ENCODE peak calls at places on chromosomes 11 and 22, in ten cellular contexts. One of them, this sample, is unnamed.

GRCh38 chr11:236774-237767 is at the start of gene PSMD13:
- DNase-seq in ovary: peak; percentile 82
- DNase-seq in GM12865: peak; percentile 89
- DNase-seq in astrocyte of the cerebellum: peak; percentile 49
- DNase-seq in choroid plexus epithelial cell: peak; percentile 85
- DNase-seq in spleen: peak; percentile 97
- DNase-seq in aorta: peak; percentile 96
- DNase-seq in mesenchymal stem cell: peak; percentile 90
- DNase-seq in heart left ventricle: peak; percentile 90
- DNase-seq in OCI-LY7: peak; percentile 89
- DNase-seq in this sample: peak; percentile 88

GRCh38 chr11:64925536-64926449 is 1.3 kb downstream of the PPP2R5B start:
- DNase-seq in ovary: no peak
- DNase-seq in GM12865: no peak
- DNase-seq in astrocyte of the cerebellum: no peak
- DNase-seq in choroid plexus epithelial cell: no peak
- DNase-seq in spleen: no peak
- DNase-seq in aorta: peak; percentile 78
- DNase-seq in mesenchymal stem cell: no peak
- DNase-seq in heart left ventricle: no peak
- DNase-seq in OCI-LY7: no peak
- DNase-seq in this sample: no peak

GRCh38 chr11:46161201-46161600 is 39.9 kb upstream of the PHF21A start:
- DNase-seq in ovary: no peak
- DNase-seq in GM12865: no peak
- DNase-seq in astrocyte of the cerebellum: no peak
- DNase-seq in choroid plexus epithelial cell: no peak
- DNase-seq in spleen: no peak
- DNase-seq in aorta: no peak
- DNase-seq in mesenchymal stem cell: no peak
- DNase-seq in heart left ventricle: no peak
- DNase-seq in OCI-LY7: no peak
- DNase-seq in this sample: no peak

GRCh38 chr22:27487600-27488450 is 313.7 kb downstream of the MN1 start:
- DNase-seq in ovary: no peak
- DNase-seq in GM12865: no peak
- DNase-seq in astrocyte of the cerebellum: peak; percentile 53
- DNase-seq in choroid plexus epithelial cell: peak; percentile 71
- DNase-seq in spleen: no peak
- DNase-seq in aorta: no peak
- DNase-seq in mesenchymal stem cell: peak; percentile 29
- DNase-seq in heart left ventricle: no peak
- DNase-seq in OCI-LY7: no peak
- DNase-seq in this sample: no peak

GRCh38 chr11:68480193-68480592 is 19.6 kb downstream of the PPP6R3 start:
- DNase-seq in ovary: no peak
- DNase-seq in GM12865: no peak
- DNase-seq in astrocyte of the cerebellum: no peak
- DNase-seq in choroid plexus epithelial cell: no peak
- DNase-seq in spleen: no peak
- DNase-seq in aorta: no peak
- DNase-seq in mesenchymal stem cell: no peak
- DNase-seq in heart left ventricle: no peak
- DNase-seq in OCI-LY7: no peak
- DNase-seq in this sample: no peak

GRCh38 chr11:7907121-7907520 is 23.9 kb downstream of the OR10A6 start:
- DNase-seq in ovary: no peak
- DNase-seq in GM12865: no peak
- DNase-seq in astrocyte of the cerebellum: no peak
- DNase-seq in choroid plexus epithelial cell: no peak
- DNase-seq in spleen: no peak
- DNase-seq in aorta: no peak
- DNase-seq in mesenchymal stem cell: no peak
- DNase-seq in heart left ventricle: no peak
- DNase-seq in OCI-LY7: no peak
- DNase-seq in this sample: no peak

GRCh38 chr22:38728899-38729796 is 23.4 kb downstream of the GTPBP1 start:
- DNase-seq in ovary: no peak
- DNase-seq in GM12865: no peak
- DNase-seq in astrocyte of the cerebellum: no peak
- DNase-seq in choroid plexus epithelial cell: peak; percentile 63
- DNase-seq in spleen: peak; percentile 48
- DNase-seq in aorta: peak; percentile 63
- DNase-seq in mesenchymal stem cell: no peak
- DNase-seq in heart left ventricle: no peak
- DNase-seq in OCI-LY7: no peak
- DNase-seq in this sample: no peak

GRCh38 chr11:133952199-133953190 is 4.3 kb downstream of the IGSF9B start:
- DNase-seq in ovary: no peak
- DNase-seq in GM12865: no peak
- DNase-seq in astrocyte of the cerebellum: no peak
- DNase-seq in choroid plexus epithelial cell: no peak
- DNase-seq in spleen: no peak
- DNase-seq in aorta: no peak
- DNase-seq in mesenchymal stem cell: no peak
- DNase-seq in heart left ventricle: peak; percentile 69
- DNase-seq in OCI-LY7: no peak
- DNase-seq in this sample: no peak

GRCh38 chr11:11218287-11218986 is 134.6 kb downstream of the CSNK2A3 start:
- DNase-seq in ovary: no peak
- DNase-seq in GM12865: peak; percentile 18
- DNase-seq in astrocyte of the cerebellum: no peak
- DNase-seq in choroid plexus epithelial cell: no peak
- DNase-seq in spleen: no peak
- DNase-seq in aorta: no peak
- DNase-seq in mesenchymal stem cell: no peak
- DNase-seq in heart left ventricle: peak; percentile 68
- DNase-seq in OCI-LY7: peak; percentile 79
- DNase-seq in this sample: no peak

GRCh38 chr11:33747969-33748368 is 11.7 kb upstream of the CD59 start:
- DNase-seq in ovary: no peak
- DNase-seq in GM12865: no peak
- DNase-seq in astrocyte of the cerebellum: peak; percentile 55
- DNase-seq in choroid plexus epithelial cell: peak; percentile 63
- DNase-seq in spleen: no peak
- DNase-seq in aorta: no peak
- DNase-seq in mesenchymal stem cell: peak; percentile 52
- DNase-seq in heart left ventricle: no peak
- DNase-seq in OCI-LY7: no peak
- DNase-seq in this sample: no peak

GRCh38 chr11:65982824-65983588 is 19.0 kb downstream of the EIF1AD start:
- DNase-seq in ovary: no peak
- DNase-seq in GM12865: no peak
- DNase-seq in astrocyte of the cerebellum: no peak
- DNase-seq in choroid plexus epithelial cell: no peak
- DNase-seq in spleen: no peak
- DNase-seq in aorta: no peak
- DNase-seq in mesenchymal stem cell: no peak
- DNase-seq in heart left ventricle: no peak
- DNase-seq in OCI-LY7: no peak
- DNase-seq in this sample: no peak

GRCh38 chr11:75262436-75262835 is 21.9 kb downstream of the TPBGL start:
- DNase-seq in ovary: peak; percentile 5
- DNase-seq in GM12865: no peak
- DNase-seq in astrocyte of the cerebellum: no peak
- DNase-seq in choroid plexus epithelial cell: no peak
- DNase-seq in spleen: no peak
- DNase-seq in aorta: peak; percentile 33
- DNase-seq in mesenchymal stem cell: no peak
- DNase-seq in heart left ventricle: no peak
- DNase-seq in OCI-LY7: no peak
- DNase-seq in this sample: no peak

GRCh38 chr11:86632499-86633269 is 39.7 kb downstream of the ME3 start:
- DNase-seq in ovary: peak; percentile 33
- DNase-seq in GM12865: peak; percentile 26
- DNase-seq in astrocyte of the cerebellum: peak; percentile 86
- DNase-seq in choroid plexus epithelial cell: peak; percentile 94
- DNase-seq in spleen: no peak
- DNase-seq in aorta: peak; percentile 85
- DNase-seq in mesenchymal stem cell: peak; percentile 99
- DNase-seq in heart left ventricle: no peak
- DNase-seq in OCI-LY7: no peak
- DNase-seq in this sample: peak; percentile 72

GRCh38 chr11:14973621-14974020 is 1.5 kb upstream of the CALCA start:
- DNase-seq in ovary: no peak
- DNase-seq in GM12865: peak; percentile 41
- DNase-seq in astrocyte of the cerebellum: no peak
- DNase-seq in choroid plexus epithelial cell: peak; percentile 22
- DNase-seq in spleen: peak; percentile 77
- DNase-seq in aorta: peak; percentile 79
- DNase-seq in mesenchymal stem cell: peak; percentile 12
- DNase-seq in heart left ventricle: peak; percentile 23
- DNase-seq in OCI-LY7: no peak
- DNase-seq in this sample: no peak

GRCh38 chr11:111435046-111435698 is 56.1 kb upstream of the POU2AF1 start:
- DNase-seq in ovary: no peak
- DNase-seq in GM12865: no peak
- DNase-seq in astrocyte of the cerebellum: no peak
- DNase-seq in choroid plexus epithelial cell: no peak
- DNase-seq in spleen: no peak
- DNase-seq in aorta: no peak
- DNase-seq in mesenchymal stem cell: no peak
- DNase-seq in heart left ventricle: no peak
- DNase-seq in OCI-LY7: no peak
- DNase-seq in this sample: no peak
- H3K4me3 ChIP-seq in ovary: no peak overlapping the region
- H3K4me3 ChIP-seq in GM12865: no peak overlapping the region
- H3K4me3 ChIP-seq in astrocyte of the cerebellum: no peak overlapping the region
- H3K4me3 ChIP-seq in choroid plexus epithelial cell: no peak overlapping the region
- H3K4me3 ChIP-seq in spleen: no peak overlapping the region
- H3K4me3 ChIP-seq in aorta: no peak overlapping the region
- H3K4me3 ChIP-seq in mesenchymal stem cell: no peak overlapping the region
- H3K4me3 ChIP-seq in heart left ventricle: no peak overlapping the region
- H3K4me3 ChIP-seq in OCI-LY7: no peak overlapping the region
- H3K4me3 ChIP-seq in this sample: no peak overlapping the region

DNA sequence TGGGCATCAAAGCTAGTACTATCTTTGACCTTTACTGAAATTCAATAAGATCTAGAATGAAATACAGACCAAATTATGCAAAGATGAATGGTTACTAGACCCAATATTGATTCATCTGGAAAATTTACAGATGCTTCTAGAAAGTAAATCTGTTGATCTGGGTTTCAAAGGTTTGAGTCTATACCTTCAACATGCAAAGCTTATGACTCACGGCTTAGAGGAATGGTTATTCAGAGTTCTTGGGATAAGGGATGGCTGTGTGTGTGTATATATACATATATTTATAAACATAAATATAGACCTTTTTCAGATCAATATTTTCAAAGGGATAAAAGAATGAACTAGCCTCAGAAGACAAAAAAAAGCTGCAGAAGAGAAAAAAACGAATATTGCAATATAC is 1.3 kb downstream of the SPTY2D1 start:
- DNase-seq in ovary: no peak
- DNase-seq in GM12865: no peak
- DNase-seq in astrocyte of the cerebellum: no peak
- DNase-seq in choroid plexus epithelial cell: no peak
- DNase-seq in spleen: no peak
- DNase-seq in aorta: no peak
- DNase-seq in mesenchymal stem cell: no peak
- DNase-seq in heart left ventricle: no peak
- DNase-seq in OCI-LY7: no peak
- DNase-seq in this sample: no peak
- H3K4me3 ChIP-seq in ovary: no peak overlapping the region
- H3K4me3 ChIP-seq in GM12865: peak overlapping the region; percentile 95
- H3K4me3 ChIP-seq in astrocyte of the cerebellum: peak overlapping the region; percentile 99
- H3K4me3 ChIP-seq in choroid plexus epithelial cell: peak overlapping the region; percentile 76
- H3K4me3 ChIP-seq in spleen: peak overlapping the region; percentile 98
- H3K4me3 ChIP-seq in aorta: peak overlapping the region; percentile 84
- H3K4me3 ChIP-seq in mesenchymal stem cell: peak overlapping the region; percentile 96
- H3K4me3 ChIP-seq in heart left ventricle: no peak overlapping the region
- H3K4me3 ChIP-seq in OCI-LY7: peak overlapping the region; percentile 90
- H3K4me3 ChIP-seq in this sample: peak overlapping the region; percentile 98

DNA sequence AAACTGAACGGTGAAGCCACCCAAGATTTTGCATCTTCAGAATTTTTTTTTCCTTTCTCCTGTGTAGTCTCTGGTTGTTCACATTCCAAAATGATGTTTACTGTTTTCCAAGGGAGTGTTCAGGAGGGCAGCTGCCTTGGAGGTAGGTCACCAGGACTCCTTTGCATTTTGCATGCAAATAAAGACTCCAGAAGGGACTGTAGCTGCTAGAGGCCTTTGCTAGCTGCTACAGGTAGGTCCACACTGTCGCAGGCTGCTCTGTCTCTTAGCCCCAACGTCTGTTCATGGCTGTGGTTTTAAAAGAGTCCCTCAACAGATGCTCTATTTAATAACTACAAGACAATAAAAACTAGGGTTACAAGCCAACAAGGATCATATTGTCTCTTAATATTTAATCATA is 11.4 kb downstream of the CTSC start:
- DNase-seq in ovary: no peak
- DNase-seq in GM12865: no peak
- DNase-seq in astrocyte of the cerebellum: no peak
- DNase-seq in choroid plexus epithelial cell: no peak
- DNase-seq in spleen: no peak
- DNase-seq in aorta: no peak
- DNase-seq in mesenchymal stem cell: no peak
- DNase-seq in heart left ventricle: no peak
- DNase-seq in OCI-LY7: no peak
- DNase-seq in this sample: no peak
- H3K4me3 ChIP-seq in ovary: no peak overlapping the region
- H3K4me3 ChIP-seq in GM12865: no peak overlapping the region
- H3K4me3 ChIP-seq in astrocyte of the cerebellum: no peak overlapping the region
- H3K4me3 ChIP-seq in choroid plexus epithelial cell: no peak overlapping the region
- H3K4me3 ChIP-seq in spleen: no peak overlapping the region
- H3K4me3 ChIP-seq in aorta: no peak overlapping the region
- H3K4me3 ChIP-seq in mesenchymal stem cell: no peak overlapping the region
- H3K4me3 ChIP-seq in heart left ventricle: no peak overlapping the region
- H3K4me3 ChIP-seq in OCI-LY7: no peak overlapping the region
- H3K4me3 ChIP-seq in this sample: no peak overlapping the region

GRCh38 chr11:129995163-129995562 is 7.5 kb downstream of the PRDM10 start:
- DNase-seq in ovary: no peak
- DNase-seq in GM12865: no peak
- DNase-seq in astrocyte of the cerebellum: no peak
- DNase-seq in choroid plexus epithelial cell: no peak
- DNase-seq in spleen: no peak
- DNase-seq in aorta: no peak
- DNase-seq in mesenchymal stem cell: no peak
- DNase-seq in heart left ventricle: no peak
- DNase-seq in OCI-LY7: no peak
- DNase-seq in this sample: no peak

GRCh38 chr11:129998905-129999304 is 3.7 kb downstream of the PRDM10 start:
- DNase-seq in ovary: no peak
- DNase-seq in GM12865: no peak
- DNase-seq in astrocyte of the cerebellum: no peak
- DNase-seq in choroid plexus epithelial cell: no peak
- DNase-seq in spleen: no peak
- DNase-seq in aorta: no peak
- DNase-seq in mesenchymal stem cell: no peak
- DNase-seq in heart left ventricle: no peak
- DNase-seq in OCI-LY7: no peak
- DNase-seq in this sample: no peak

GRCh38 chr11:129998107-129998506 is 4.5 kb downstream of the PRDM10 start:
- DNase-seq in ovary: no peak
- DNase-seq in GM12865: no peak
- DNase-seq in astrocyte of the cerebellum: no peak
- DNase-seq in choroid plexus epithelial cell: no peak
- DNase-seq in spleen: no peak
- DNase-seq in aorta: no peak
- DNase-seq in mesenchymal stem cell: no peak
- DNase-seq in heart left ventricle: no peak
- DNase-seq in OCI-LY7: no peak
- DNase-seq in this sample: no peak

GRCh38 chr11:129997513-129997912 is 5.1 kb downstream of the PRDM10 start:
- DNase-seq in ovary: no peak
- DNase-seq in GM12865: no peak
- DNase-seq in astrocyte of the cerebellum: no peak
- DNase-seq in choroid plexus epithelial cell: no peak
- DNase-seq in spleen: no peak
- DNase-seq in aorta: no peak
- DNase-seq in mesenchymal stem cell: no peak
- DNase-seq in heart left ventricle: no peak
- DNase-seq in OCI-LY7: no peak
- DNase-seq in this sample: no peak

GRCh38 chr11:129996113-129996870 is 6.3 kb downstream of the PRDM10 start:
- DNase-seq in ovary: peak; percentile 35
- DNase-seq in GM12865: no peak
- DNase-seq in astrocyte of the cerebellum: no peak
- DNase-seq in choroid plexus epithelial cell: no peak
- DNase-seq in spleen: no peak
- DNase-seq in aorta: no peak
- DNase-seq in mesenchymal stem cell: no peak
- DNase-seq in heart left ventricle: no peak
- DNase-seq in OCI-LY7: peak; percentile 62
- DNase-seq in this sample: no peak
- H3K4me3 ChIP-seq in ovary: no peak overlapping the region
- H3K4me3 ChIP-seq in GM12865: no peak overlapping the region
- H3K4me3 ChIP-seq in astrocyte of the cerebellum: no peak overlapping the region
- H3K4me3 ChIP-seq in choroid plexus epithelial cell: no peak overlapping the region
- H3K4me3 ChIP-seq in spleen: no peak overlapping the region
- H3K4me3 ChIP-seq in aorta: no peak overlapping the region
- H3K4me3 ChIP-seq in mesenchymal stem cell: no peak overlapping the region
- H3K4me3 ChIP-seq in heart left ventricle: no peak overlapping the region
- H3K4me3 ChIP-seq in OCI-LY7: peak overlapping the region; percentile 14
- H3K4me3 ChIP-seq in this sample: no peak overlapping the region